ENCODE peak calls at places on chromosomes 6 and 20, in five cellular contexts. W, A, P, E and K are unnamed samples. For H3K4me1, the result is how much of the 10 kb centered on the place peaks cover.

GRCh38 chr20:38434770-38435554 is at the start of gene SNHG17:
- DNase-seq in E (peak), W (peak), A (peak), P (peak), K (peak)

GRCh38 chr6:146948790-146949342 is 255.4 kb upstream of the STXBP5 start:
- DNase-seq in P (no peak), E (no peak), A (no peak), W (no peak), K (no peak)

GRCh38 chr20:588932-589672 is 21.0 kb downstream of the TCF15 start:
- DNase-seq in E (no peak), W (no peak), A (no peak), P (no peak), K (no peak)

GRCh38 chr20:33568378-33569289 is 78.7 kb downstream of the CBFA2T2 start:
- DNase-seq in P (peak), A (no peak), W (no peak), E (no peak), K (no peak)

GRCh38 chr20:20837574-20838021 is 125.2 kb upstream of the RALGAPA2 start:
- DNase-seq in A (no peak), E (peak), P (peak), W (peak), K (no peak)

GRCh38 chr6:8556370-8557018 is 121.1 kb upstream of the SLC35B3 start:
- DNase-seq in E (no peak), W (no peak), A (no peak), P (no peak), K (no peak)

GRCh38 chr20:53934421-53935352 is 135.7 kb downstream of the BCAS1 start:
- DNase-seq in A (no peak), E (no peak), W (no peak), P (no peak), K (peak)

GRCh38 chr6:18241208-18241836 is 23.0 kb downstream of the DEK start:
- DNase-seq in P (no peak), E (no peak), A (no peak), W (no peak), K (no peak)

GRCh38 chr20:59153355-59153681 is 10.3 kb upstream of the ZNF831 start:
- DNase-seq in W (no peak), P (peak), A (no peak), E (no peak), K (no peak)

GRCh38 chr20:20406306-20406705 is 38.4 kb downstream of the INSM1 start:
- DNase-seq in A (no peak), P (no peak), E (no peak), W (no peak), K (no peak)

GRCh38 chr6:143507358-143508145 is 4.0 kb downstream of the FUCA2 start:
- DNase-seq in E (no peak), P (no peak), A (no peak), W (no peak), K (no peak)

GRCh38 chr6:131213501-131213990 is 78.3 kb downstream of the AKAP7 start:
- DNase-seq in A (no peak), P (no peak), W (no peak), E (no peak), K (no peak)

GRCh38 chr20:4064118-4064962 is 49.0 kb upstream of the RNF24 start:
- DNase-seq in A (peak), P (peak), W (peak), E (peak), K (no peak)

GRCh38 chr6:13302751-13303667 is 25.3 kb downstream of the TBC1D7 start:
- DNase-seq in P (peak), A (peak), W (peak), E (peak), K (peak)

GRCh38 chr6:151675746-151676459 is 131.6 kb upstream of the ESR1 start:
- DNase-seq in W (peak), E (peak), P (no peak), A (peak), K (peak)

GRCh38 chr6:147221739-147222138 is 17.5 kb downstream of the STXBP5 start:
- DNase-seq in W (no peak), P (no peak), E (no peak), A (no peak), K (no peak)

GRCh38 chr6:104585646-104586045 is 274.1 kb downstream of the HACE1 start:
- DNase-seq in P (no peak), E (no peak), A (no peak), W (no peak), K (no peak)

GRCh38 chr6:139927236-139927635 is 552.8 kb upstream of the CITED2 start:
- DNase-seq in E (no peak), A (no peak), W (no peak), P (no peak), K (no peak)

DNA sequence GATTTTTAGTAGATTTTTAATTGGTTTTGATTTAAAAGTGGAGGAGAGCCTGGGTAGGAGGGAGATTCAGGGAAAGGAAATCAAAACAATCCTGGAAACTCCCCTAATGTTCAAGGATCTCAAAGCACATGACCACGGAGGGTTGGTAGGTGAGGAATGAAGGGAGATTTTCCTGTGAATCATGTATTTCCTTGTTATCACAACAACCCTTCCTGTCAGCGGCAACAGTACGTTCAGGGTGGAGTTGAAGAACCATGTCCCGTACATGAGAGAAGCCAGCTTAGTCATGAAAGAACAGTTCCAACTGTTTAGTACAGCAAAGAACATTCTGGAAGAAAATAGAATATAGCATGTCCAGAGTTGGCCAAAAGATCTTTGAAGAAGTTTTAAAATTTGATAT is 79.4 kb upstream of the SCAF8 start:
- DNase-seq in E (no peak), A (no peak), P (no peak), W (no peak), K (no peak)
- H3K27ac ChIP-seq in E (no peak), A (peak), P (no peak), W (peak), K (no peak)

DNA sequence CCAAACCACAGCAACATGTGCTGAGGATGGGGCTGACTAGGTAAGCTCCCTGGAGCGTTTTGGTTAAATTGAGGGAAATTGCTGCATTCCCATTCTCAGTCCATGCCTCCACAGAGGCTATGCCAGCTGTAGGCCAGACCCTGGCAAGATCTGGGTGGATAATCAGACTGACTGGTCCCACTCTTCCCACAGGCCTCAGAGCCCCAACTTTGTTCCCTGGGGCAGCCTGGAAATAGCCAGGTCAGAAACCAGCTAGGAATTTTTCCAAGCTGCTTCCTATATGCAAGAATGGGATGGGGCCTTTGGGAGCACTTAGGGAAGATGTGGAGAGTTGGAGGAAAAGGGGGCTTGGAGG is 1.5 kb upstream of the VEGFA start:
- DNase-seq in A (no peak), W (no peak), P (no peak), E (no peak), K (no peak)
- H3K4me1 ChIP-seq in A (under half), W (under half), P (under half), E (under half), K (under half)

DNA sequence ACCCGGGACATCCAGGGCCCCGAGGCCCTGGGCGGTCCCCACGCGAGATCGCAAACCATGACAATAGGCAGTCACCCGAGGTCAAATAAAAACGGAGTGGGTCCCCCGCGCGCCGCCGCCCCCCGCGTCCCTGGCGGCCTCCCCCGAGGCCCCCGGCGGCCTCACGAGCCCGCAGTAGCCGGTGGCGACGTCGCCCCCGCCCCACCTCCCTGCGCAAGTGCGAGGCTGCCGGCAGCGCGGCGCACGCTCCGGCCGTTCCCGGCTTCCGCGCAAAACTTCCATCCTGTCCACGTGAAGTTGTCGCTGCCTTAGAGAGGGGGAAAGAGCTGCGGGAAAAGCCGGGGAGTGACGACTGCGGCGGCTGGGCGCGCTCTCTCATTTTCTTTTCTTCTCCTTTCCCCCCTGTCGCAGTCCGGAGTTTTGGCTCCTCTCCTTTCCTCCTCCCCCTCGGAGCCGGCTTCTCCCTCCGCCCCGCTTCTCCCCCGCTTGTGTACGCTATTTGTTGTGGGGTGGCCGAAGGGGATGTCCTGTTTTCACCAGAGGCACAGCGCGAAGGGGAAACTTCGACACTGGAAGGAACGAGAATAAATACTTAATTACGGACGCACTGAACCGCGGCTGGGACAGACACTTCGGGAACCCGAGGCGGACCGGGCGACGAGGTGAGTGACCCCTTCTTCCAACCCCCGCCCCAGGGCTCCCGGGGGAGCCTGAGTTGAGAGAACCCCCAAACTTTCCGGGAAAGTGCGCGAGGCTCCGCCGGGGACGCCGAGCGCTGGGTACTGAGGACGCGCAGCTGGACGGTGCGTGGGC is at the start of gene EYA4:
- DNase-seq in E (no peak), A (peak), W (no peak), P (peak), K (no peak)
- H3K4me3 ChIP-seq in E (peak), A (peak), W (peak), P (peak), K (no peak)

DNA sequence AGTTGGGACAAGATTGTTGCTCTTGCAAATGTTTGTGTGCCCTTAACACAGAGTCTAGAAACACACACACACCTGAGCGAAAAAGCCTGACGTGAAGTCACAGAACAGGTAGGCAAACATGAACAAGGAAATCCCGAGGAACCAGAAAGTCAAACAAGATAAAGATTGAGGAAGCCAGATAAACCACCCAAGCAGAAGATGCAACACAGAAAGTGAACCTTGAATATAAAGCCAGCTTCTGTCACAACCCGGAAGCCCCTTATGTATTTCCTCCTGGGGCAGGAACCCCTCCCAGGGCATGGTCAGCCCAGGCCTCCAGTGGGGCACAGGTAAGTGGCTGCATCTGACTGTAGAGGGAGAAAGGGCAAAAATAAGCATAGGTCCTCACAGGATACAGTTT is 158.2 kb upstream of the SUPT3H start:
- DNase-seq in W (peak), P (no peak), E (no peak), A (no peak), K (no peak)
- H3K27ac ChIP-seq in W (peak), P (no peak), E (peak), A (no peak), K (no peak)

GRCh38 chr6:107535626-107536025 is 45.7 kb downstream of the SOBP start:
- DNase-seq in W (no peak), E (no peak), P (no peak), A (no peak), K (no peak)

GRCh38 chr6:107534762-107535161 is 44.8 kb downstream of the SOBP start:
- DNase-seq in E (no peak), P (no peak), A (no peak), W (no peak), K (no peak)

GRCh38 chr6:107531868-107532267 is 42.0 kb downstream of the SOBP start:
- DNase-seq in W (no peak), E (no peak), A (no peak), P (no peak), K (no peak)

GRCh38 chr6:107532707-107533106 is 42.8 kb downstream of the SOBP start:
- DNase-seq in A (no peak), W (no peak), P (peak), E (no peak), K (no peak)

GRCh38 chr6:107533415-107534059 is 43.6 kb downstream of the SOBP start:
- DNase-seq in W (no peak), P (no peak), E (no peak), A (no peak), K (no peak)
- H3K4me1 ChIP-seq in W (under half), P (under half), E (under half), A (under half), K (under half)